ENCODE peak calls at places on chromosome X, in eight cellular contexts. Y is fibroblast of mammary gland, X is tibial artery, P is neuronal stem cell, G is A549, T is epithelial cell of proximal tubule, Q is ovary, M is MM.1S. F is an unnamed sample.

GRCh38 chrX:19791562-19791961 is 95.8 kb downstream of the SH3KBP1 start:
- DNase-seq in T (no peak), M (no peak), Y (peak; percentile 59), G (no peak), P (no peak), Q (no peak), X (no peak), F (no peak)

GRCh38 chrX:77076896-77077295 is 370.3 kb upstream of the FGF16 start:
- DNase-seq in G (no peak), Y (no peak), Q (no peak), M (no peak), X (no peak), P (no peak), T (no peak), F (no peak)

GRCh38 chrX:139967300-139967699 is 2.0 kb upstream of the CXorf66 start:
- DNase-seq in M (no peak), Q (no peak), G (peak; percentile 7), X (no peak), P (no peak), T (no peak), Y (peak; percentile 2), F (no peak)

GRCh38 chrX:11016728-11017127 is 94.4 kb upstream of the HCCS start:
- DNase-seq in P (no peak), T (no peak), Y (no peak), M (no peak), X (no peak), G (no peak), Q (no peak), F (no peak)

GRCh38 chrX:13087322-13088154 is 43.1 kb upstream of the FAM9C start:
- DNase-seq in M (peak; percentile 86), Y (no peak), G (no peak), Q (no peak), T (peak; percentile 62), X (no peak), P (no peak), F (no peak)

GRCh38 chrX:67587946-67588624 is 44.3 kb downstream of the AR start:
- DNase-seq in Q (no peak), G (no peak), Y (peak; percentile 49), X (peak; percentile 60), M (no peak), T (no peak), P (no peak), F (peak; percentile 14)

GRCh38 chrX:84223261-84223660 is 35.3 kb upstream of the RPS6KA6 start:
- DNase-seq in M (no peak), Q (no peak), Y (no peak), X (no peak), P (no peak), T (no peak), G (no peak), F (no peak)

GRCh38 chrX:45714864-45715263 is 514.2 kb upstream of the DIPK2B start:
- DNase-seq in P (no peak), Q (no peak), M (no peak), G (no peak), X (no peak), Y (peak; percentile 77), T (no peak), F (no peak)

GRCh38 chrX:7996414-7996813 is 69.2 kb upstream of the PNPLA4 start:
- DNase-seq in Q (no peak), T (no peak), M (peak; percentile 28), X (no peak), P (peak; percentile 8), G (no peak), Y (peak; percentile 54), F (no peak)

GRCh38 chrX:82585868-82586267 is 922.2 kb upstream of the POU3F4 start:
- DNase-seq in Y (no peak), M (no peak), P (no peak), Q (no peak), G (no peak), T (no peak), X (no peak), F (no peak)

GRCh38 chrX:2794336-2794735 is 34.4 kb upstream of the GYG2 start:
- DNase-seq in G (no peak), Q (no peak), P (no peak), T (no peak), X (no peak), M (no peak), Y (no peak), F (no peak)

GRCh38 chrX:132750312-132751042 is 208.0 kb downstream of the HS6ST2 start:
- DNase-seq in M (peak; percentile 75), Q (no peak), T (no peak), X (no peak), G (no peak), P (no peak), Y (no peak), F (no peak)

GRCh38 chrX:85052207-85052606 is 48.5 kb downstream of the APOOL start:
- DNase-seq in T (no peak), Q (no peak), Y (peak; percentile 51), P (no peak), M (no peak), X (no peak), G (no peak), F (no peak)

GRCh38 chrX:40083120-40083978 is 14.4 kb downstream of the BCOR start:
- DNase-seq in X (no peak), P (no peak), G (no peak), Y (no peak), M (no peak), Q (peak; percentile 51), T (no peak), F (peak; percentile 67)

GRCh38 chrX:130171446-130172126 is at the start of gene RAB33A:
- DNase-seq in Y (no peak), M (no peak), G (no peak), T (no peak), Q (peak; percentile 13), X (peak; percentile 65), P (no peak), F (peak; percentile 21)

GRCh38 chrX:31713120-31713519 is 641.3 kb upstream of the FTHL17 start:
- DNase-seq in Q (no peak), Y (no peak), X (no peak), M (no peak), G (no peak), T (no peak), P (no peak), F (no peak)

GRCh38 chrX:15524417-15524816 is 23.8 kb downstream of the BMX start:
- DNase-seq in G (no peak), X (no peak), P (no peak), M (no peak), Y (no peak), T (no peak), Q (no peak), F (no peak)

GRCh38 chrX:146907391-146908240 is 93.1 kb upstream of the CXorf51A start:
- DNase-seq in T (no peak), G (no peak), Y (peak; percentile 0), P (no peak), Q (no peak), M (no peak), X (no peak), F (no peak)

GRCh38 chrX:51860679-51861078 is 32.7 kb upstream of the MAGED1 start:
- DNase-seq in T (no peak), X (no peak), Y (peak; percentile 60), Q (peak; percentile 8), P (peak; percentile 11), M (peak; percentile 8), G (no peak), F (no peak)

GRCh38 chrX:131288188-131288587 is 918 bp downstream of the IGSF1 start:
- DNase-seq in Q (no peak), M (no peak), T (no peak), X (no peak), G (no peak), P (no peak), Y (no peak), F (no peak)

GRCh38 chrX:22338740-22339139 is 66.0 kb downstream of the CBLL2 start:
- DNase-seq in M (no peak), X (no peak), Q (no peak), Y (peak; percentile 36), T (no peak), G (no peak), P (no peak), F (no peak)

GRCh38 chrX:116357317-116357716 is 79.1 kb upstream of the SLC6A14 start:
- DNase-seq in Q (no peak), X (no peak), M (no peak), Y (no peak), T (no peak), P (no peak), G (no peak), F (no peak)

GRCh38 chrX:68307767-68308166 is 125.5 kb downstream of the OPHN1 start:
- DNase-seq in P (no peak), Q (no peak), M (peak; percentile 32), G (no peak), T (peak; percentile 13), X (no peak), Y (peak; percentile 82), F (no peak)

GRCh38 chrX:123083924-123084323 is 100.2 kb upstream of the GRIA3 start:
- DNase-seq in M (no peak), Q (no peak), X (no peak), P (no peak), T (no peak), G (no peak), Y (peak; percentile 90), F (no peak)
- H3K4me3 ChIP-seq in M (no peak overlapping the region), Q (no peak overlapping the region), X (no peak overlapping the region), P (no peak overlapping the region), T (no peak overlapping the region), G (no peak overlapping the region), Y (no peak overlapping the region), F (no peak overlapping the region)

GRCh38 chrX:1537031-1537715 is at the start of gene P2RY8:
- DNase-seq in Y (peak; percentile 48), X (peak; percentile 76), G (peak; percentile 32), P (no peak), M (peak; percentile 82), T (no peak), Q (peak; percentile 86), F (peak; percentile 66)
- H3K4me3 ChIP-seq in Y (no peak within 1 kb of the TSS), X (peak within 1 kb of the TSS; percentile 43), G (peak within 1 kb of the TSS; percentile 26), P (no peak within 1 kb of the TSS), M (peak within 1 kb of the TSS; percentile 80), T (no peak within 1 kb of the TSS), Q (no peak within 1 kb of the TSS), F (peak within 1 kb of the TSS; percentile 51)

GRCh38 chrX:153736871-153737441 is 12.3 kb downstream of the ABCD1 start:
- DNase-seq in T (no peak), P (no peak), Q (no peak), Y (no peak), G (no peak), M (no peak), X (no peak), F (no peak)

GRCh38 chrX:153740631-153741222 is 16.1 kb downstream of the ABCD1 start:
- DNase-seq in Q (no peak), T (no peak), P (no peak), X (no peak), G (no peak), M (no peak), Y (no peak), F (no peak)

GRCh38 chrX:153741446-153741845 is 16.8 kb downstream of the ABCD1 start:
- DNase-seq in T (no peak), Y (no peak), P (no peak), Q (no peak), G (no peak), M (no peak), X (no peak), F (no peak)

GRCh38 chrX:153738056-153738605 is 13.5 kb downstream of the ABCD1 start:
- DNase-seq in X (no peak), Q (no peak), P (no peak), Y (no peak), M (no peak), G (no peak), T (no peak), F (no peak)

GRCh38 chrX:153739754-153740486 is 15.3 kb downstream of the ABCD1 start:
- DNase-seq in G (no peak), X (no peak), Q (no peak), M (no peak), T (no peak), Y (no peak), P (no peak), F (no peak)
- H3K4me3 ChIP-seq in G (no peak overlapping the region), X (no peak overlapping the region), Q (no peak overlapping the region), M (no peak overlapping the region), T (no peak overlapping the region), Y (no peak overlapping the region), P (no peak overlapping the region), F (no peak overlapping the region)

GRCh38 chrX:150759568-150760416 is 66.6 kb downstream of the MTMR1 start:
- DNase-seq in M (no peak), X (no peak), Y (no peak), Q (no peak), T (no peak), G (no peak), P (no peak), F (no peak)
- H3K4me3 ChIP-seq in M (no peak overlapping the region), X (no peak overlapping the region), Y (no peak overlapping the region), Q (no peak overlapping the region), T (no peak overlapping the region), G (no peak overlapping the region), P (no peak overlapping the region), F (no peak overlapping the region)